ENCODE peak calls at places on chromosomes 4 and X, in four cellular contexts. I is A549, S is GM12878, N is endothelial cell of umbilical vein. Y is an unnamed sample.

GRCh38 chrX:97117572-97117971 is 233.9 kb downstream of the RPA4 start:
- DNase-seq in I (no peak), S (no peak), N (no peak), Y (no peak)

GRCh38 chr4:142201041-142201440 is 564.7 kb downstream of the IL15 start:
- DNase-seq in I (no peak), S (no peak), N (peak), Y (no peak)

GRCh38 chr4:158884280-158884679 is 115.5 kb downstream of the FNIP2 start:
- DNase-seq in I (no peak), S (no peak), N (no peak), Y (no peak)

GRCh38 chrX:154526901-154527675 is 11.1 kb upstream of the FAM3A start:
- DNase-seq in I (peak), S (peak), N (peak), Y (no peak)

GRCh38 chr4:46508216-46508615 is 118.3 kb upstream of the GABRA2 start:
- DNase-seq in I (no peak), S (no peak), N (no peak), Y (no peak)

GRCh38 chr4:186272699-186273370 is 6.8 kb downstream of the F11 start:
- DNase-seq in I (no peak), S (no peak), N (no peak), Y (no peak)

GRCh38 chr4:25235401-25235800 is 1.6 kb downstream of the PI4K2B start:
- DNase-seq in I (no peak), S (no peak), N (no peak), Y (no peak)

GRCh38 chrX:102345916-102346315 is 93.9 kb downstream of the NXF2B start:
- DNase-seq in I (peak), S (no peak), N (peak), Y (peak)

DNA sequence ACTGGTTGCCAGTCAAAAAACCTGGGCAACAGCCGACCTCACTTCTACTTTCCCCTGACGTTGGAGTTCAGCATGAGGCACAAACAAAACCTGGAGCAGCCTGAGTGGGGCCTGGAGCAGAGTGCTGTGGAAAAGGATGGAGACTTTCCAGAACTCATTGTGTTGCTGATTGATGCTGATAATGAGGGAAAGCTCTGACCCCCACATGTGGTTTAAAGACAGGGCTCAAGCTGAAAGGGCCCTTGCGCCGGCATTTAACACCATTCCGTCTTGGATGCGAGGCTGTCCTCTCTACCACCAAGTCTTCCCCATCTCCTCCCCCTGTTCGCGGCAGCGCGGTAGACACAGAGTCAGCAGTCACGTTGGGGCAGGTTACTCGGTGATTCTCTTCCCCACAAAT is 630 bp downstream of the CCDC158 start:
- DNase-seq in I (no peak), S (no peak), N (no peak), Y (no peak)
- H3K27ac ChIP-seq in I (no peak), S (no peak), N (no peak), Y (no peak)

DNA sequence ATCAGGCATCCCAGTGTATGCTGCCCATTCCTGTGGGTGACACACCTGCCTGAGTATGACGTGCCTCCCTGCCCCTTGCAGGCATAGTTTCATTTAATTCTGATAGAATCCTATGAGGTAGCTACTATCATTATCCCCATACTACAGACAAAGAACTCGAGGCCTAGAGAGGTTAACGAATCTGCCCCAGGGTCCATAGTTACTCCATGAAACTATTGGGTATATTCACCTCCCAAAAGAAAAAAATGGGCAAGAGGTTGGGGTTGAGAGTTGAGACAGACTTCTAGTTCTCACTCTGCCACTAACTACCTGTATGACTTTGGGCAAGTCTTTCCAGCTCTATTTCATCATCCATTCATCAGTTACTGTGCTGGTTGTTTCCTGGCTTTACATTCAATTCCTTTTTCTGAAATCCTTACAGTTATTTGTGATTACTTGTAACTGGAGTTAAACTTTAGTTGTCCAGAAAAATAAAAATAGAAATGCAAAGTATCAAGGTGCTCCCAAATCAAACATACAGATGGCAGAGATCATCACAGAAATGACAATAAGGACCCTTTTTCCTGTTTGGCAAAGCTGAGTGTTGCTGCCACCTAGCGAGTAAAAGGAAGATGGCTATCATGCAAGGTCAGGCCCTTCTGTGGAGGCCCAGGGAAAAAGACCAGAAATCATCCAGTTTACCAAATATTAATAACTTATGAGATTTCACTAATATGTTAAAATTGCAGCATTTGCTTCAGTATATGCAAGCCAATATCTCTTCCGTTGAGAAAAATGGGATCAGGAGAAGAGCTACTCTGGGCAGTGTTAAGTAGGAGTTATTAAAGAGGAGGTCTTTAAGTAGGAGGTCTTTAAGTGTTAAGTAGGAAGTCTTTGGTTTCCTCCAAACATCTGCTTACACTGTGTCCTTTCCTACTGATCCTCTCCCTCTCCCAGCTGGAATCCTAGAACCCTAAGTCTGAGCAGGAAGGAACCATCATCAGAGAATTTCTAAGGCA is 17.1 kb upstream of the MAP7D3 start:
- DNase-seq in I (peak), S (no peak), N (peak), Y (no peak)
- TF ChIP-seq MAX in I (no peak), S (no peak), N (no peak), Y (no peak)

GRCh38 chrX:40085714-40086113 is 12.0 kb downstream of the BCOR start:
- DNase-seq in I (no peak), S (no peak), N (no peak), Y (no peak)

GRCh38 chrX:40088299-40088625 is 9.5 kb downstream of the BCOR start:
- DNase-seq in I (no peak), S (no peak), N (no peak), Y (no peak)

GRCh38 chrX:40088803-40089540 is 8.8 kb downstream of the BCOR start:
- DNase-seq in I (no peak), S (no peak), N (no peak), Y (no peak)

GRCh38 chrX:40086569-40087335 is 11.0 kb downstream of the BCOR start:
- DNase-seq in I (no peak), S (no peak), N (no peak), Y (no peak)

DNA sequence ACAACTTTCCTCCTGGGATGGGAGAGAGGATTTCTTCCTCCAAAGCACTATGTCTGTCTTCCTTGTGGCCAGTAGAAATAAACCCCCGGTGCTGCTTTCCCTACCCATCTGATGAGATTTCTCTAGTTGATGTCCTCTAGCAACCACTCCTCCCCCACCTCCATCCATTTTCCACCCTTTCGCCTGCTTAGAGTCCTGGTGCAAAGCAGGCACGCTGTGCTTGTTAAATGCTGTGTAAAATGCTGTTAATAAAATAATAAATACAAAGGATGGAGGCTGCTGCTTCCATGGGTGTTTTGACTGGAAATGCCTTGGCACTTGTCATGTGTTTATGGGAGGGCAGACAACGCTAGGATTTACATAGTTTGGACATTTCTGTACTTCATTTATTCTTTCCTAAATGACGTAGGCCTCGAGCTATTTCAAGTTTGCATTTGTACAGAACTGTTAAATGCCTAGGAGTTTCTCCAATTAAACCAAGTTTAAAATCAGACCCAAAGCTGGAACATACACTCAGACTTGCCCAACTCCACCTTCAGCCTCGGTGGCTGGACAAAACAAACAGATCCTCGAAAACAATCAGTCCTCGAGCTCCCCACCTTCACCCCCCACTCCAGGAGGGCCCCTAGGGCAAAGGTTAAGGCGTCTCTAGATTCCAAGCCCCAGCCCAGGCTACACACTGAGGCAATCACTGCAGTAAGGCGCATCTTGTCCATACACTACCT is 10.0 kb downstream of the BCOR start:
- DNase-seq in I (no peak), S (no peak), N (no peak), Y (no peak)
- H3K27ac ChIP-seq in I (no peak), S (no peak), N (no peak), Y (no peak)

DNA sequence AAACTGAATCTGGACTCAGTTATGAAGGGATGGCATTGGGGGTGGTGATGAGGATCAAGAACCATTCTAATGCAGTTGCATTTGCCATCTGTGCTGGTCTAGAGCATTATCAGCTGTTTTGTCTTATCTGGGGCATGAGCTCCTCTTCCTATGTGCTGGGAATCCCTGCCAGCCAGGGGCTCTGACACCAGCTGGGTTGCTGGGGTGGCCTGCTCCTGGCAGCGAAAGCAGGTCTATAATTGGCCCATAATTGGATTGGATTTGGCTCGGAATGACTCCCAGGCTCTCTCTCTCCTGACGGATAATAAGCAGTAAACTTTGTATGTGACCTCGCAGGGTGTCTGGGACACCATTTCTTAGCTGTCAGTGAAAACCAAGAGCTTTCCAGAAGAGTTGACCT is 34.1 kb downstream of the SMPX start:
- DNase-seq in I (no peak), S (no peak), N (no peak), Y (no peak)
- TF ChIP-seq MAX in I (no peak), S (no peak), N (no peak), Y (no peak)

DNA sequence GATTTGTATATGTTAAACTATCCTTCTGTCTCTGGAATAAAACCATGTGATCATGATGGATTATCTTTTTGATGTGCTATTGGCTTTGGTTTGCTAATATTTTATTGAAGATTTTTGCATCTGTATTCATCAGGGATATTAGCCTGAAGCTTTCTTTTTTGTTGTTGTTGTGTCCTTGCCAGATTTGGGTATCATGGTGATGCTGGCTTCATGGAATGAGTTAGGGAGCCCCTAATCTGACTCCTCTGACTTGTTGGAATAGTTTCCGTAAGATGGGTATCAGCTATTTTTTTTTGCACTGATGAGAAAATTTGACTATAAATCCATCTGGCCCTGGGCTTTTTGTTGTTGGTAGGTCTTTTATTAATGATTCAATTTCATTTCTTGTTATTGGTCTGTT is 45.7 kb downstream of the ATP10D start:
- DNase-seq in I (no peak), S (no peak), N (peak), Y (no peak)
- H3K27ac ChIP-seq in I (peak), S (peak), N (peak), Y (no peak)

GRCh38 chr4:67909910-67910905 is 26.4 kb upstream of the TMPRSS11D start:
- DNase-seq in I (peak), S (no peak), N (peak), Y (no peak)

GRCh38 chr4:67912051-67912450 is 28.2 kb upstream of the TMPRSS11D start:
- DNase-seq in I (no peak), S (no peak), N (no peak), Y (no peak)

GRCh38 chr4:67911638-67912037 is 27.8 kb upstream of the TMPRSS11D start:
- DNase-seq in I (no peak), S (no peak), N (no peak), Y (no peak)

GRCh38 chr4:67911128-67911527 is 27.3 kb upstream of the TMPRSS11D start:
- DNase-seq in I (no peak), S (no peak), N (no peak), Y (no peak)

GRCh38 chr4:67907650-67908049 is 23.8 kb upstream of the TMPRSS11D start:
- DNase-seq in I (no peak), S (no peak), N (no peak), Y (no peak)
- TF ChIP-seq MAX in I (no peak), S (no peak), N (no peak), Y (no peak)

DNA sequence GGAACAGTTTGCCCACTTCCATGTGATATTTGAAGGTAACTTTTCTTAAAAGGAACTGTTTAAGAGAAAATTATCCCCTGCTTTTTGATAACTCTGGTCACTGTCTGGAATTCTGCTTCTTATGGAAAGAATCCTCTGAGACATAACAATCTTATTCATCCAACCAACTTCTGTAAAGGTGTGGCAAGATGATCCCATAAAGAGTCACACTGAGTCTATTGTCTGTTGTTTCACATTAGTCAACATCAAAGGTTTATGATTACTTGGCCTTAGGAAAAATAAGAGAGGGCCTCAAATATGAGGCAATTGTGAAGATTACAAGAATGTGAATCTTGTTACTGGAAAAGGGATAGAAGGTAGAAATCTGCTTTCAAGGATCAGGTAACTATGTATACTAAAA is 88.0 kb upstream of the MAGEB18 start:
- DNase-seq in I (no peak), S (no peak), N (no peak), Y (no peak)
- H3K27ac ChIP-seq in I (no peak), S (no peak), N (no peak), Y (no peak)

DNA sequence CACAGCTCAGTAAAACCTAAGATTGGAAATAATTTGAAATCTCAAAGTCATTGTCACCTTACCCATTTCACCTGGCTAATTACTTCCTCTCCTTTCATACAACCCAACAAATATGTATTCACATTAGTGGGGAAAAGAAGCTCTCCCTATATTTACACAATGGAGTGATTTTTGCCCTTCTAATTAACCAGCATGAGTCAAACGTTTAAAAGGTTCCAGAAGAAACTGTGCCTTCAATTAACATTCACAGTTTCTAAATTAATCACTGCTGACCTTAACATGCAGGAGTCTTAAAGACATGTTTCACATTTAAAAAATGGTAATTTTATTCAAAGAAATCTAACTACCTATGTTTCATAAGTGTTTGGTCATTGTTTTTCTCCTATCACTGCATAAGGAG is 254.6 kb downstream of the CBLL2 start:
- DNase-seq in I (no peak), S (peak), N (no peak), Y (no peak)
- TF ChIP-seq MAX in I (no peak), S (no peak), N (no peak), Y (no peak)

DNA sequence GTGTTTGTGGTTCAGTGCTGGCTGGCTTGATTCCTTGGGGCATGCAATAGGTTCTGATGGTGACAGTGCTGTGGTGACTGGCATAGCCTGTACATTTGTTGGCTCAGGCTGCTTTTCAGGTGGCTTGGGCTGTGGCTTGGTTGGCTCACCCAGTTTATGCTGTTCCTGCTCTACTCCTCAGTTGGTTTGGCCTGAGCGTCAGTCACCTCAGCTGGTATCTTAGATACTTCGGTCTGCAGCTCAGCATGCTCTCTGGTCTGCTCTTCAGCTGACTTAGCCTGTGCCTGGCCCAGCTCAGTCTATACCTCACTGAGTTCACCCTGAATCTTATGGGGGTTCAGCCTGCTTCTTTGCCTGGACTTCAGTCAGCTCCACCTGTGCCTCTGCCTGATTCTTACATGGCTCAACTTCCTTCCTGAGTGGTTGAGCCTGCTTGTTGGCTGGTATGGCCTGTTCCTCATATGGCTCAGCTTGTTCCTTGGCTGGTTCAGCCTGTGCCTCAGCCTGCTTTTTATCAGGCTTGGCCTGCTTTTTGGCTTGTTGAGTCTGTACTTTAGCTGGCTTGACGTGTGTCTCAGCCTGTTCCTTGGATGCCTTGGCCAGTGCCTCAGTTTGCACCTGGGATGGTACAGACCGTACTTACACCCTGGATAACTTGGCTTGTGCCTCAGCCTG is 170.6 kb downstream of the MSN start:
- DNase-seq in I (no peak), S (no peak), N (no peak), Y (no peak)
- H3K27ac ChIP-seq in I (no peak), S (no peak), N (no peak), Y (no peak)

GRCh38 chrX:53285591-53285990 is 4.2 kb upstream of the IQSEC2 start:
- DNase-seq in I (no peak), S (no peak), N (no peak), Y (no peak)

GRCh38 chrX:53287493-53288138 is 6.2 kb upstream of the IQSEC2 start:
- DNase-seq in I (no peak), S (peak), N (peak), Y (no peak)

GRCh38 chrX:53290441-53291041 is 9.2 kb upstream of the IQSEC2 start:
- DNase-seq in I (no peak), S (no peak), N (no peak), Y (no peak)

GRCh38 chrX:53284684-53285447 is 3.5 kb upstream of the IQSEC2 start:
- DNase-seq in I (peak), S (peak), N (peak), Y (peak)

GRCh38 chrX:53288173-53288572 is 6.8 kb upstream of the IQSEC2 start:
- DNase-seq in I (no peak), S (no peak), N (no peak), Y (peak)
- TF ChIP-seq MAX in I (no peak), S (no peak), N (no peak), Y (no peak)